ENCODE peak calls at places on chromosome 22, in four cellular contexts. One of them, this sample, is unnamed.

GRCh38 chr22:45006873-45007246 is 2.9 kb downstream of the PHF21B start:
- DNase-seq in GM12878: no peak
- DNase-seq in IMR-90: no peak
- DNase-seq in K562: no peak
- DNase-seq in this sample: no peak

GRCh38 chr22:42268852-42269406 is 1.5 kb downstream of the TCF20 start:
- DNase-seq in GM12878: no peak
- DNase-seq in IMR-90: no peak
- DNase-seq in K562: no peak
- DNase-seq in this sample: no peak

GRCh38 chr22:42177891-42178336 is 47.3 kb upstream of the CYP2D6 start:
- DNase-seq in GM12878: no peak
- DNase-seq in IMR-90: no peak
- DNase-seq in K562: no peak
- DNase-seq in this sample: no peak

GRCh38 chr22:41532908-41533825 is 11.1 kb downstream of the POLR3H start:
- DNase-seq in GM12878: no peak
- DNase-seq in IMR-90: peak
- DNase-seq in K562: peak
- DNase-seq in this sample: peak

GRCh38 chr22:43168416-43169309 is 17.3 kb downstream of the TSPO start:
- DNase-seq in GM12878: no peak
- DNase-seq in IMR-90: peak
- DNase-seq in K562: no peak
- DNase-seq in this sample: no peak

GRCh38 chr22:19577422-19577966 is 53.3 kb upstream of the CLDN5 start:
- DNase-seq in GM12878: no peak
- DNase-seq in IMR-90: no peak
- DNase-seq in K562: peak
- DNase-seq in this sample: no peak

GRCh38 chr22:40058265-40058664 is 63.5 kb downstream of the FAM83F start:
- DNase-seq in GM12878: no peak
- DNase-seq in IMR-90: no peak
- DNase-seq in K562: no peak
- DNase-seq in this sample: no peak

GRCh38 chr22:40499187-40499753 is 128.9 kb downstream of the SGSM3 start:
- DNase-seq in GM12878: peak
- DNase-seq in IMR-90: peak
- DNase-seq in K562: peak
- DNase-seq in this sample: peak

GRCh38 chr22:41481131-41481830 is 12.4 kb downstream of the ACO2 start:
- DNase-seq in GM12878: no peak
- DNase-seq in IMR-90: peak
- DNase-seq in K562: no peak
- DNase-seq in this sample: no peak

GRCh38 chr22:23698094-23698493 is 7.3 kb downstream of the RGL4 start:
- DNase-seq in GM12878: no peak
- DNase-seq in IMR-90: no peak
- DNase-seq in K562: no peak
- DNase-seq in this sample: no peak

GRCh38 chr22:19824197-19825015 is 30.3 kb downstream of the GNB1L start:
- DNase-seq in GM12878: no peak
- DNase-seq in IMR-90: no peak
- DNase-seq in K562: no peak
- DNase-seq in this sample: no peak

GRCh38 chr22:36405671-36406070 is 17.9 kb upstream of the MYH9 start:
- DNase-seq in GM12878: no peak
- DNase-seq in IMR-90: no peak
- DNase-seq in K562: no peak
- DNase-seq in this sample: no peak

GRCh38 chr22:24230911-24231656 is 13.8 kb downstream of the GGT5 start:
- DNase-seq in GM12878: no peak
- DNase-seq in IMR-90: no peak
- DNase-seq in K562: peak
- DNase-seq in this sample: no peak

GRCh38 chr22:33707581-33707980 is 212.7 kb downstream of the LARGE1 start:
- DNase-seq in GM12878: no peak
- DNase-seq in IMR-90: no peak
- DNase-seq in K562: no peak
- DNase-seq in this sample: no peak

GRCh38 chr22:25122136-25122764 is 77.4 kb upstream of the CRYBB3 start:
- DNase-seq in GM12878: no peak
- DNase-seq in IMR-90: no peak
- DNase-seq in K562: no peak
- DNase-seq in this sample: no peak

GRCh38 chr22:37253164-37253660 is 9.1 kb upstream of the RAC2 start:
- DNase-seq in GM12878: no peak
- DNase-seq in IMR-90: no peak
- DNase-seq in K562: no peak
- DNase-seq in this sample: no peak

GRCh38 chr22:50403701-50404101 is 60.6 kb downstream of the PPP6R2 start:
- DNase-seq in GM12878: no peak
- DNase-seq in IMR-90: no peak
- DNase-seq in K562: no peak
- DNase-seq in this sample: no peak

GRCh38 chr22:17838180-17838865 is 64.1 kb upstream of the BID start:
- DNase-seq in GM12878: no peak
- DNase-seq in IMR-90: no peak
- DNase-seq in K562: no peak
- DNase-seq in this sample: no peak

GRCh38 chr22:33053323-33053722 is 4.9 kb downstream of the SYN3 start:
- DNase-seq in GM12878: no peak
- DNase-seq in IMR-90: no peak
- DNase-seq in K562: no peak
- DNase-seq in this sample: no peak

GRCh38 chr22:21009638-21010425 is 5.1 kb upstream of the P2RX6 start:
- DNase-seq in GM12878: no peak
- DNase-seq in IMR-90: peak
- DNase-seq in K562: peak
- DNase-seq in this sample: no peak

DNA sequence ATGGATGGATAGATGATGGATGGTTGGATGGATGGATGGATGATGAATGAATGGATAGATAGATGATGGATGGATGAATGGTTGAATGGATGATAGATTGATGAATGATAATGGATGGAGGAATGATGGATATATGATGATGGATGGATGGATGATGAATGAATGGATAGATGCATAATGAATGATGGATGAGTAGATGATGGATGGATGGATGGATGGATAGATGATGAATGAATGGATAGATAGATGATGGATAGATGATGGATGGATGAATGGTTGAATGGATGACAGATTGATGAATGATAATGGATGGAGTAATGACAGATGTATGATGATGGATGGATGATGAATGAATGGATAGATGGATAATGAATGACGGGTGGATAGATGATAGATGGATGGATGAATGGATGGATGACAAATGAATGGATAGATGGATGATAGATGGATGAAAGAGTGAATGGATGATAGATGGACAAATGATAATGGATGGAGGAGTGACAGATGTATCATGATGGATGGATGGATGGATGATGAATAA is 1466.5 kb downstream of the BRD1 start:
- DNase-seq in GM12878: no peak
- DNase-seq in IMR-90: no peak
- DNase-seq in K562: no peak
- DNase-seq in this sample: no peak
- TF ChIP-seq POLR2A in GM12878: no peak
- TF ChIP-seq POLR2A in IMR-90: no peak
- TF ChIP-seq POLR2A in K562: no peak
- TF ChIP-seq POLR2A in this sample: no peak

GRCh38 chr22:27842994-27843431 is 41.5 kb upstream of the MN1 start:
- DNase-seq in GM12878: no peak
- DNase-seq in IMR-90: no peak
- DNase-seq in K562: no peak
- DNase-seq in this sample: no peak

GRCh38 chr22:27844256-27844655 is 42.7 kb upstream of the MN1 start:
- DNase-seq in GM12878: no peak
- DNase-seq in IMR-90: no peak
- DNase-seq in K562: no peak
- DNase-seq in this sample: no peak

GRCh38 chr22:27840436-27840835 is 38.9 kb upstream of the MN1 start:
- DNase-seq in GM12878: no peak
- DNase-seq in IMR-90: no peak
- DNase-seq in K562: no peak
- DNase-seq in this sample: no peak

GRCh38 chr22:27843441-27843840 is 41.9 kb upstream of the MN1 start:
- DNase-seq in GM12878: no peak
- DNase-seq in IMR-90: no peak
- DNase-seq in K562: no peak
- DNase-seq in this sample: no peak

DNA sequence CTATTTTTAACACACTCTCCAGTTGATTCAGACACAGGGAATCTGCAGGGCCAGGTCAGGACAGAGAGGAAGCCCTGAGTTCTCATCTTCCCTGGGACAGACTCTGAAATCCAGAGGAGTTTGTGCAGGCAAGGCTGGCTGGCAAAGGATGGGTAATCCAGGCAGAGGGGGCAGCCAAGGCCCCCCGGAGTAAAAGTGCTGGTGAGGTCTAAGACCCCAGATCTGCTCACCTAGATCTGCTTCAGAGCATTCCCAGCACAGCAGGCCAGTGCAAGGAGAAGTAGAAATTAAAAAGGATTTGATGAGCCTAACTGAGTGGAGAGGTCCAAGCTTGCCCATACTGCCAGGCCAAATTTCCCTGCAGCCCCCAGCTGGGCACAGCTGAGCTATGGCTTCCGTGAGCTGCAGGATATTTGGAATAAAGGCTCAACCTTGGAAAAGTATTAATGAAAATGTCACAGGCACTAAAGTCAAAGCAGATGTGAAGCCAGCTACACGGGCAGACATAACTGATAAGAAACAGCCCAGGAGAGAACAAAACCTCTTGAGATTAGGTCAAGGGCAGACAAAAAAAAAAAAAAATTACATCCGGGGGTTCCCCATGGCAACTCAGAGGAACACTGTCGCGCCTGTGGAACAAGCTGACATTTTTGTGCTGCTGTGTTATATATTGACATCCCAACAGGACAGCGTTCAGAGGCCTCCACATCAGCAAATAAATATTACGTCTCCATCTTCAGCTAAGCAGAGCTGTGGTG is 40.9 kb upstream of the MN1 start:
- DNase-seq in GM12878: no peak
- DNase-seq in IMR-90: no peak
- DNase-seq in K562: no peak
- DNase-seq in this sample: no peak
- TF ChIP-seq CEBPB in GM12878: no peak
- TF ChIP-seq CEBPB in IMR-90: no peak
- TF ChIP-seq CEBPB in K562: no peak
- TF ChIP-seq CEBPB in this sample: no peak

GRCh38 chr22:38758276-38758945 is 2.6 kb upstream of the SUN2 start:
- DNase-seq in GM12878: no peak
- DNase-seq in IMR-90: no peak
- DNase-seq in K562: no peak
- DNase-seq in this sample: no peak
- TF ChIP-seq RCOR1 in GM12878: no peak
- TF ChIP-seq RCOR1 in IMR-90: no peak
- TF ChIP-seq RCOR1 in K562: no peak
- TF ChIP-seq RCOR1 in this sample: no peak

DNA sequence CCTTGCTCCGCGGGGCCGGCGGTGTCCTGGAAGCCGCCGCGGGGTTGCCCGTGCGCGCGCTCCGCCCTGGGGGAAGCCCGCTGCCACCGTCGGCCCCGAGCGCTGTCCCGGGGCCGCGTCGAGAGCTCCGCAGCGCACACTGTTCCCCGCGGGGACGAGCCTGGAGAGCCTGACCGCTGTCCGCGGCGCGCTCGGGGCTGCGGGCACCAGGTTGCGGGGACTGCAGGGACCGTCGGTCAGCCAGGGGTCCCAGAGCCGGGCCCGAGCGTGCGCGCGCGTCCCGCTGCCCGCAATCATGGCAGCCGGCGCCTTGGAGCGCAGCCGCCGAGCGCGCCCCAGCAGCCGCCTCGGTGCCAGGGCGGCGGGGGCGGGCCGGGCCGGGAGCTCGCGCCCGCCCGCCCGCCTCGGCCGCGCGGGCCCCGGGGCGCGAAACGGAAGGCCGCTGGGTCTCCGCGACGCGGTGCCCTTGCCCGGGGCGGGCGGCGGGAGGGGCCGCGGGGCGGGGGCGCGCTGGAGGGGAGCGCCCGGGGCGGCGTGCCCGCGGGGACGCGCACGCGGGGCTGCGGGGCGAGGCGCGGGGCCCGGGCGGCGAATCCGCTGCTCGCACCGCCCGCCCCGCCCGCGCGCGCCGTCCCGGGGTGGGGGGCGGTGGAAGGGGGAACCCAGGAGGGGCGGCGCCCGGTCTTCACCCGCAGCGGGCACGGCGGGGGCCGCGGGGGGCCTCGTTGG is 79.4 kb upstream of the PPARA start:
- DNase-seq in GM12878: no peak
- DNase-seq in IMR-90: peak
- DNase-seq in K562: no peak
- DNase-seq in this sample: no peak
- TF ChIP-seq POLR2A in GM12878: peak
- TF ChIP-seq POLR2A in IMR-90: no peak
- TF ChIP-seq POLR2A in K562: no peak
- TF ChIP-seq POLR2A in this sample: no peak

GRCh38 chr22:29750559-29750958 is 16.2 kb downstream of the ZMAT5 start:
- DNase-seq in GM12878: no peak
- DNase-seq in IMR-90: no peak
- DNase-seq in K562: no peak
- DNase-seq in this sample: no peak

GRCh38 chr22:29751139-29751538 is 15.7 kb downstream of the ZMAT5 start:
- DNase-seq in GM12878: no peak
- DNase-seq in IMR-90: peak
- DNase-seq in K562: no peak
- DNase-seq in this sample: no peak

GRCh38 chr22:29747832-29748231 is 19.0 kb downstream of the ZMAT5 start:
- DNase-seq in GM12878: no peak
- DNase-seq in IMR-90: no peak
- DNase-seq in K562: no peak
- DNase-seq in this sample: no peak

GRCh38 chr22:29750029-29750428 is 16.8 kb downstream of the ZMAT5 start:
- DNase-seq in GM12878: no peak
- DNase-seq in IMR-90: no peak
- DNase-seq in K562: no peak
- DNase-seq in this sample: no peak

DNA sequence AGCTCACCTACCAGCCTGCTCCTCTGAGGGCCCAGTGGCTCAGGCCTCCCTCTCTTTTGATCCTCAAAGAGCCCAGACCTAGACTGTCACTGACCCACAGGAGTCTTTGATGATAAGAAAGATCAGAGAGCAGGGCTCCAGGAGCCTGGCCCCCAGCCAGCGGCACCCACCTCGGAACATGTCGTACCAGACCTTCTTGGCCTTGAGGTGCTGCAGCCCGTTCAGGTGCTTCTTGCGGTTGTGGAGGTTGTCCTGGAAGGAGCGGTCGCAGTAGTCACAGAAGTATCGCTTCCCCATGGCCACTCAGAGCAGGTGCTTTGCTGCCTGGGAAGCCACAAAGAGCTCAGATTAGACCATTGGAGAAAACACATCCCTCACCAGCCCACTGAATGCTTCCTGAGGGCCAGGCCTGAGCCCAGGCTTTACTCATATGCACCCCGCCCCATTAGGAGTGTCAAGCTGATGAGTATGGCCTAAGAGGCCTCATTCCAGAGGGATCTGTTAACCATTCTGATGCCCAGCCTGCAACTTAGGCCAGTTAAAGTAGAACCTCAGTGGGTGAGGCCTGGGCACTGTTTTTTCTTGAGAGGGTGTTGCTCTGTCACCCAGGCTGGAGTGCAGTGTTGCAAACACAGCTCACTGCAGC is 18.4 kb downstream of the ZMAT5 start:
- DNase-seq in GM12878: no peak
- DNase-seq in IMR-90: no peak
- DNase-seq in K562: no peak
- DNase-seq in this sample: no peak
- TF ChIP-seq CEBPB in GM12878: no peak
- TF ChIP-seq CEBPB in IMR-90: no peak
- TF ChIP-seq CEBPB in K562: no peak
- TF ChIP-seq CEBPB in this sample: no peak